ENCODE peak calls at places on chromosomes 1 and 21, in seven cellular contexts. One of them, this sample, is unnamed.

GRCh38 chr1:171295821-171296220 is 18.2 kb upstream of the FMO4 start:
- DNase-seq in fibroblast of pulmonary artery: no peak
- DNase-seq in HCEC 1CT: no peak
- DNase-seq in germinal center: no peak
- DNase-seq in occipital lobe: no peak
- DNase-seq in RWPE1: no peak
- DNase-seq in M059J: no peak
- DNase-seq in this sample: no peak

GRCh38 chr1:220992705-220993052 is 113.4 kb downstream of the HLX start:
- DNase-seq in fibroblast of pulmonary artery: no peak
- DNase-seq in HCEC 1CT: no peak
- DNase-seq in germinal center: no peak
- DNase-seq in occipital lobe: no peak
- DNase-seq in RWPE1: no peak
- DNase-seq in M059J: no peak
- DNase-seq in this sample: no peak

GRCh38 chr1:150387200-150387599 is 23.3 kb downstream of the RPRD2 start:
- DNase-seq in fibroblast of pulmonary artery: no peak
- DNase-seq in HCEC 1CT: no peak
- DNase-seq in germinal center: no peak
- DNase-seq in occipital lobe: no peak
- DNase-seq in RWPE1: no peak
- DNase-seq in M059J: no peak
- DNase-seq in this sample: no peak

GRCh38 chr1:27539901-27540861 is 50.2 kb upstream of the WASF2 start:
- DNase-seq in fibroblast of pulmonary artery: peak; percentile 53
- DNase-seq in HCEC 1CT: peak; percentile 75
- DNase-seq in germinal center: no peak
- DNase-seq in occipital lobe: no peak
- DNase-seq in RWPE1: peak; percentile 93
- DNase-seq in M059J: peak; percentile 99
- DNase-seq in this sample: peak; percentile 82

GRCh38 chr1:6519935-6520621 is 28.6 kb upstream of the PLEKHG5 start:
- DNase-seq in fibroblast of pulmonary artery: peak; percentile 61
- DNase-seq in HCEC 1CT: no peak
- DNase-seq in germinal center: no peak
- DNase-seq in occipital lobe: peak; percentile 31
- DNase-seq in RWPE1: peak; percentile 80
- DNase-seq in M059J: peak; percentile 97
- DNase-seq in this sample: peak; percentile 92

GRCh38 chr1:21855257-21856096 is 43.4 kb downstream of the LDLRAD2 start:
- DNase-seq in fibroblast of pulmonary artery: no peak
- DNase-seq in HCEC 1CT: no peak
- DNase-seq in germinal center: no peak
- DNase-seq in occipital lobe: no peak
- DNase-seq in RWPE1: peak; percentile 55
- DNase-seq in M059J: peak; percentile 17
- DNase-seq in this sample: no peak

GRCh38 chr1:67532452-67533216 is 102.4 kb upstream of the SERBP1 start:
- DNase-seq in fibroblast of pulmonary artery: peak; percentile 94
- DNase-seq in HCEC 1CT: peak; percentile 76
- DNase-seq in germinal center: peak; percentile 54
- DNase-seq in occipital lobe: peak; percentile 4
- DNase-seq in RWPE1: peak; percentile 57
- DNase-seq in M059J: peak; percentile 80
- DNase-seq in this sample: peak; percentile 84

GRCh38 chr1:223244366-223245103 is 101.5 kb upstream of the TLR5 start:
- DNase-seq in fibroblast of pulmonary artery: peak; percentile 19
- DNase-seq in HCEC 1CT: peak; percentile 17
- DNase-seq in germinal center: no peak
- DNase-seq in occipital lobe: no peak
- DNase-seq in RWPE1: no peak
- DNase-seq in M059J: peak; percentile 62
- DNase-seq in this sample: no peak

GRCh38 chr1:161511018-161511755 is 5.9 kb downstream of the FCGR2A start:
- DNase-seq in fibroblast of pulmonary artery: peak; percentile 26
- DNase-seq in HCEC 1CT: no peak
- DNase-seq in germinal center: no peak
- DNase-seq in occipital lobe: no peak
- DNase-seq in RWPE1: no peak
- DNase-seq in M059J: no peak
- DNase-seq in this sample: no peak

GRCh38 chr1:95927061-95927460 is 693.1 kb downstream of the RWDD3 start:
- DNase-seq in fibroblast of pulmonary artery: no peak
- DNase-seq in HCEC 1CT: no peak
- DNase-seq in germinal center: no peak
- DNase-seq in occipital lobe: no peak
- DNase-seq in RWPE1: no peak
- DNase-seq in M059J: no peak
- DNase-seq in this sample: no peak

GRCh38 chr1:150009604-150010387 is 730 bp downstream of the OTUD7B start:
- DNase-seq in fibroblast of pulmonary artery: peak; percentile 61
- DNase-seq in HCEC 1CT: peak; percentile 80
- DNase-seq in germinal center: peak; percentile 15
- DNase-seq in occipital lobe: peak; percentile 11
- DNase-seq in RWPE1: peak; percentile 68
- DNase-seq in M059J: peak; percentile 93
- DNase-seq in this sample: peak; percentile 69

GRCh38 chr21:38413958-38414506 is 84.2 kb downstream of the ERG start:
- DNase-seq in fibroblast of pulmonary artery: peak; percentile 29
- DNase-seq in HCEC 1CT: no peak
- DNase-seq in germinal center: no peak
- DNase-seq in occipital lobe: no peak
- DNase-seq in RWPE1: no peak
- DNase-seq in M059J: no peak
- DNase-seq in this sample: no peak

GRCh38 chr1:156693858-156694562 is 11.4 kb downstream of the CRABP2 start:
- DNase-seq in fibroblast of pulmonary artery: no peak
- DNase-seq in HCEC 1CT: no peak
- DNase-seq in germinal center: no peak
- DNase-seq in occipital lobe: no peak
- DNase-seq in RWPE1: no peak
- DNase-seq in M059J: peak; percentile 40
- DNase-seq in this sample: no peak

GRCh38 chr1:98386675-98387440 is 274.7 kb upstream of the SNX7 start:
- DNase-seq in fibroblast of pulmonary artery: no peak
- DNase-seq in HCEC 1CT: no peak
- DNase-seq in germinal center: no peak
- DNase-seq in occipital lobe: no peak
- DNase-seq in RWPE1: no peak
- DNase-seq in M059J: no peak
- DNase-seq in this sample: no peak

This sample was measured in AG20443.